ENCODE peak calls at places on chromosomes 6 and 20, in four cellular contexts. F is AG09319, M is bronchial epithelial cell, R is kidney. S is an unnamed sample.
A peak's percentile ranks its signal among the peaks of the same experiment; 100 is the strongest.

GRCh38 chr6:25332671-25333071 is 53.5 kb downstream of the CARMIL1 start:
- DNase-seq in F (no peak), R (no peak), M (no peak), S (no peak)

GRCh38 chr20:63978319-63979220 is 872 bp downstream of the SAMD10 start:
- DNase-seq in M (peak; percentile 57), R (peak; percentile 95), F (no peak), S (no peak)

GRCh38 chr6:111712398-111712797 is 106.7 kb upstream of the TRAF3IP2 start:
- DNase-seq in F (no peak), R (no peak), M (peak; percentile 21), S (no peak)

GRCh38 chr6:110822248-110822647 is 7.0 kb upstream of the CDK19 start:
- DNase-seq in F (no peak), M (no peak), R (no peak), S (no peak)

GRCh38 chr6:107305391-107305790 is 154.0 kb downstream of the PDSS2 start:
- DNase-seq in F (no peak), M (peak; percentile 46), R (no peak), S (no peak)

GRCh38 chr6:33080127-33081089 is 4.6 kb downstream of the HLA-DPB1 start:
- DNase-seq in R (peak; percentile 86), F (no peak), M (peak; percentile 17), S (no peak)

GRCh38 chr20:53805895-53806384 is 212.3 kb upstream of the ZNF217 start:
- DNase-seq in F (no peak), M (peak; percentile 97), R (no peak), S (no peak)

GRCh38 chr20:8218861-8219260 is 86.8 kb downstream of the PLCB1 start:
- DNase-seq in R (no peak), F (no peak), M (no peak), S (no peak)

GRCh38 chr20:63520939-63521601 is 505 bp downstream of the PPDPF start:
- DNase-seq in M (peak; percentile 44), F (peak; percentile 36), R (peak; percentile 96), S (no peak)

GRCh38 chr6:11096109-11096508 is 2.5 kb downstream of the SMIM13 start:
- DNase-seq in R (no peak), M (peak; percentile 79), F (peak; percentile 12), S (no peak)

GRCh38 chr6:157235600-157236039 is 87.7 kb downstream of the TMEM242 start:
- DNase-seq in R (peak; percentile 86), M (peak; percentile 19), F (no peak), S (no peak)

GRCh38 chr20:3461191-3461874 is 9.5 kb upstream of the ATRN start:
- DNase-seq in R (no peak), M (no peak), F (no peak), S (no peak)

GRCh38 chr6:31419842-31420241 is 16.4 kb downstream of the MICA start:
- DNase-seq in F (no peak), R (no peak), M (peak; percentile 22), S (no peak)

GRCh38 chr6:144063246-144063743 is 32.1 kb downstream of the SF3B5 start:
- DNase-seq in F (no peak), M (no peak), R (no peak), S (no peak)

GRCh38 chr20:34302312-34302722 is 838 bp downstream of the AHCY start:
- DNase-seq in M (peak; percentile 42), R (no peak), F (no peak), S (no peak)

GRCh38 chr20:47125553-47126373 is 230.7 kb downstream of the ZMYND8 start:
- DNase-seq in R (no peak), M (peak; percentile 95), F (no peak), S (no peak)

GRCh38 chr20:59728722-59729430 is 124.5 kb downstream of the PHACTR3 start:
- DNase-seq in R (no peak), F (no peak), M (no peak), S (no peak)

GRCh38 chr20:63042448-63043071 is 35.8 kb upstream of the BHLHE23 start:
- DNase-seq in M (no peak), R (peak; percentile 32), F (no peak), S (peak; percentile 58)

GRCh38 chr6:49462599-49462926 is 490 bp downstream of the MMUT start:
- DNase-seq in F (no peak), R (no peak), M (no peak), S (no peak)

GRCh38 chr6:118562959-118563358 is 14.9 kb downstream of the PLN start:
- DNase-seq in M (peak; percentile 25), R (no peak), F (no peak), S (no peak)

GRCh38 chr6:134063966-134064445 is 11.6 kb upstream of the SLC2A12 start:
- DNase-seq in M (peak; percentile 69), F (peak; percentile 66), R (no peak), S (no peak)

GRCh38 chr6:120965814-120966213 is 368.5 kb downstream of the TBC1D32 start:
- DNase-seq in R (no peak), M (peak; percentile 46), F (no peak), S (no peak)

GRCh38 chr6:109420751-109421150 is 19.7 kb downstream of the PPIL6 start:
- DNase-seq in F (no peak), M (peak; percentile 75), R (no peak), S (no peak)

GRCh38 chr6:44342052-44342451 is 398 bp upstream of the SPATS1 start:
- DNase-seq in M (no peak), F (no peak), R (no peak), S (no peak)

GRCh38 chr6:168139121-168139520 is 60.1 kb upstream of the FRMD1 start:
- DNase-seq in F (no peak), R (peak; percentile 47), M (no peak), S (peak; percentile 49)

GRCh38 chr6:143196525-143197225 is 136.0 kb downstream of the AIG1 start:
- DNase-seq in F (peak; percentile 65), R (no peak), M (no peak), S (no peak)

GRCh38 chr6:71453307-71453706 is 164.7 kb downstream of the OGFRL1 start:
- DNase-seq in F (no peak), M (no peak), R (no peak), S (no peak)

GRCh38 chr6:12709116-12709515 is 7.5 kb upstream of the PHACTR1 start:
- DNase-seq in M (peak; percentile 23), R (no peak), F (no peak), S (no peak)

GRCh38 chr6:149127212-149127611 is 190.3 kb upstream of the TAB2 start:
- DNase-seq in M (peak; percentile 40), F (peak; percentile 1), R (no peak), S (no peak)

GRCh38 chr6:32170294-32170693 is 5.6 kb downstream of the AGPAT1 start:
- DNase-seq in R (peak; percentile 50), M (no peak), F (no peak), S (peak; percentile 48)

GRCh38 chr6:107618672-107619071 is 128.8 kb downstream of the SOBP start:
- DNase-seq in F (no peak), M (no peak), R (no peak), S (no peak)

GRCh38 chr6:22838346-22838745 is 269.0 kb downstream of the HDGFL1 start:
- DNase-seq in R (no peak), F (no peak), M (no peak), S (no peak)

GRCh38 chr6:97867177-97867576 is 584.2 kb upstream of the MMS22L start:
- DNase-seq in M (no peak), R (no peak), F (no peak), S (no peak)

GRCh38 chr6:31402324-31403282 is 792 bp upstream of the MICA start:
- DNase-seq in R (no peak), M (peak; percentile 36), F (no peak), S (no peak)

GRCh38 chr20:15759546-15760216 is 813.6 kb downstream of the KIF16B start:
- DNase-seq in F (peak; percentile 1), R (no peak), M (no peak), S (no peak)
- TF ChIP-seq CTCF in F (peak; percentile 19), R (no peak), M (no peak), S (peak; percentile 77)

GRCh38 chr6:128487746-128488145 is 32.7 kb downstream of the PTPRK start:
- DNase-seq in M (peak; percentile 80), F (no peak), R (no peak), S (no peak)

GRCh38 chr6:128482642-128483041 is 37.8 kb downstream of the PTPRK start:
- DNase-seq in F (no peak), R (no peak), M (no peak), S (no peak)

GRCh38 chr6:128483472-128484135 is 36.8 kb downstream of the PTPRK start:
- DNase-seq in M (no peak), R (no peak), F (no peak), S (no peak)

GRCh38 chr6:128491041-128491642 is 29.3 kb downstream of the PTPRK start:
- DNase-seq in F (no peak), M (peak; percentile 63), R (no peak), S (no peak)

DNA sequence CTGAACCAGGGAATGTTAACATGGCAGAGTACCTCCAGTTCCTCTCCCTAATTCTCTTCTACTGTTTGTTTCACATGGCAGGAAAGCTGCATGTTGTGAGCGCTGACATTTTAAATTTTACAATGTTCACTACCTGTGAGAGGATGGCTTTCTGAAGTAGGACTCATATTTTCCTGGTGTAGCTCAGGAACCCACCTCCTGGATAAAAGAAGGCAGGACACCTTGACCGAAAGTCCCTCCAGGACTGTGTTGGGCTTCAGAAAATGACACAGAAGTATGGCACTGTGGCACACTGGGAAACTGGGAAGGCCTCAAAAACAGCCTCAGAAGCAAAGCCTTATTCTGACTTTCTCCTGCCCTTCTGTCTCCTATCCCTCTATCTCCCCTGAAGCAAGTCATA is 33.3 kb downstream of the PTPRK start:
- DNase-seq in F (no peak), R (no peak), M (no peak), S (no peak)
- TF ChIP-seq CTCF in F (no peak), R (peak; percentile 18), M (peak; percentile 29), S (peak; percentile 63)

DNA sequence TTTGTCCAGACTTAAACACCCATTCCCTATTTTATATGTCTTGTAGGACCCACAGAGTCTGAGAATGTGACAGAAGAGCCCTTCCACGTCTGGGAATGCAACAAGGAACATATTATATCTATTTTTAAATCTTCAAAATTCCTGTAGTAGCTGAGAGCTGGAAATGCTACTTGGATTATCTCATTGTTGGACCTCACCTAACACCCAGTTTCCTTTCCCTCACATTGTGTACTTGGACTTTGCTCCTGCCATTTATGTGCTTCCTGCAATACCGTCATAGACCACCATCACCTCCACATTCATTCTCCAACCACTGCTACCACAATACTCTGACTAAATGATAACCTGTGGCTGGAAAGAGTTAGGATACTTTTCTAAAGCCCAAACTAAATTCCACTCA is 335.4 kb downstream of the COL12A1 start:
- DNase-seq in M (no peak), F (no peak), R (no peak), S (no peak)
- TF ChIP-seq CTCF in M (no peak), F (no peak), R (no peak), S (peak; percentile 66)

GRCh38 chr6:37802810-37803209 is 16.7 kb upstream of the ZFAND3 start:
- DNase-seq in M (no peak), F (no peak), R (no peak), S (no peak)

GRCh38 chr6:37804676-37805075 is 14.9 kb upstream of the ZFAND3 start:
- DNase-seq in R (no peak), M (peak; percentile 41), F (no peak), S (no peak)

GRCh38 chr6:37806213-37806612 is 13.3 kb upstream of the ZFAND3 start:
- DNase-seq in F (no peak), R (no peak), M (no peak), S (no peak)

GRCh38 chr6:37809144-37809543 is 10.4 kb upstream of the ZFAND3 start:
- DNase-seq in F (no peak), M (peak; percentile 37), R (peak; percentile 81), S (no peak)

DNA sequence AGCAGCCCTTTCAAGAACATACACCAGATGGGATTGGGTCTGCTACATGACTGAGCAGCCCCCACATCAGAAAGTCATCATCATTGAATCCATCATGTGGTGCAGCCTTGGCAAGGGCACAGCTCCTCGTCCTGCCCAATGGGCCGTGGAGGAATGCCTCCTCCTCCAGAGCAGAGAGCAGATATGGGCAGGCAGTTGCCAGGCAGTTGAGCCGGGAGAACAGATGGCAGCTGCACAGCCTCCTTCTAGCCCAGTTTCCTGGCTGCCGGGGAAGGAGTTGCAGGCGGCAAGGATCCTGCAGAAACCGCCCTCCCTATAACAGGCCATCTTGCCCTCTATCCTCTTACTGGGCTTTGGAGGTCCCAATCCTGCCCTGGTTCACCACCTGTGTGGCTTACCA is 11.9 kb upstream of the ZFAND3 start:
- DNase-seq in R (peak; percentile 76), F (no peak), M (peak; percentile 43), S (no peak)
- TF ChIP-seq CTCF in R (peak; percentile 20), F (no peak), M (peak; percentile 47), S (no peak)